ENCODE peak calls at places on chromosomes 16 and 17, in eight cellular contexts. R is fibroblast of pulmonary artery, E is fibroblast of mammary gland, D is tibial artery, S is cardiac muscle cell, F is lung, Z is heart right ventricle, C is suprapubic skin. N is an unnamed sample.

GRCh38 chr16:74226361-74226979 is 70.1 kb upstream of the PSMD7 start:
- DNase-seq in S (peak), E (peak), Z (no peak), D (no peak), F (no peak), R (peak), C (no peak), N (no peak)

GRCh38 chr17:50483266-50483665 is 4.6 kb downstream of the RSAD1 start:
- DNase-seq in D (no peak), S (no peak), C (no peak), R (no peak), F (no peak), E (no peak), Z (no peak), N (no peak)

GRCh38 chr17:48335858-48336500 is 94.0 kb downstream of the SKAP1 start:
- DNase-seq in Z (no peak), S (peak), C (no peak), R (peak), D (no peak), E (peak), F (no peak), N (peak)

GRCh38 chr16:50259334-50260205 is 6.8 kb upstream of the ADCY7 start:
- DNase-seq in C (peak), S (peak), Z (peak), D (peak), E (peak), F (no peak), R (peak), N (no peak)

GRCh38 chr17:10013360-10014112 is 108.5 kb upstream of the RCVRN start:
- DNase-seq in S (peak), R (no peak), E (no peak), C (no peak), F (no peak), Z (no peak), D (no peak), N (peak)

GRCh38 chr16:24535827-24536226 is 3.5 kb upstream of the RBBP6 start:
- DNase-seq in Z (no peak), C (no peak), F (no peak), R (no peak), S (no peak), E (no peak), D (no peak), N (no peak)

GRCh38 chr17:3965123-3965800 is 1.0 kb upstream of the ATP2A3 start:
- DNase-seq in R (no peak), F (peak), C (no peak), S (peak), D (peak), Z (peak), E (peak), N (peak)

GRCh38 chr17:41777157-41777578 is 9.3 kb downstream of the JUP start:
- DNase-seq in E (peak), S (no peak), R (no peak), D (no peak), F (no peak), Z (peak), C (no peak), N (no peak)

GRCh38 chr16:25838724-25839186 is 147.0 kb downstream of the HS3ST4 start:
- DNase-seq in R (peak), Z (no peak), C (no peak), D (no peak), S (peak), F (no peak), E (peak), N (peak)

GRCh38 chr17:78343099-78343432 is 16.8 kb downstream of the SOCS3 start:
- DNase-seq in S (peak), C (peak), E (peak), D (peak), Z (peak), R (peak), F (peak), N (no peak)

GRCh38 chr16:85536411-85537330 is 76.5 kb upstream of the GSE1 start:
- DNase-seq in F (no peak), C (no peak), E (no peak), R (no peak), Z (no peak), D (no peak), S (no peak), N (no peak)

GRCh38 chr17:74603032-74603635 is 11.1 kb upstream of the CD300LD start:
- DNase-seq in E (no peak), Z (no peak), C (no peak), F (no peak), R (no peak), D (no peak), S (no peak), N (no peak)

GRCh38 chr16:84700518-84701277 is 898 bp downstream of the USP10 start:
- DNase-seq in S (no peak), F (no peak), E (peak), Z (no peak), R (peak), C (no peak), D (no peak), N (peak)

GRCh38 chr17:9224485-9224884 is 203.2 kb downstream of the NTN1 start:
- DNase-seq in D (no peak), E (no peak), S (no peak), R (no peak), Z (no peak), C (no peak), F (no peak), N (no peak)

GRCh38 chr17:69336996-69337395 is 10.1 kb upstream of the ABCA5 start:
- DNase-seq in E (no peak), Z (no peak), F (no peak), D (no peak), S (no peak), R (no peak), C (no peak), N (no peak)

GRCh38 chr17:4474093-4474492 is 24.6 kb upstream of the SPNS2 start:
- DNase-seq in F (no peak), Z (peak), R (no peak), E (no peak), C (no peak), D (no peak), S (no peak), N (no peak)

GRCh38 chr16:71762186-71762585 is 37.7 kb upstream of the PHLPP2 start:
- DNase-seq in R (peak), Z (no peak), C (no peak), E (peak), D (no peak), F (no peak), S (peak), N (no peak)

GRCh38 chr17:50090071-50090470 is 5.1 kb upstream of the PDK2 start:
- DNase-seq in S (no peak), Z (no peak), R (no peak), E (no peak), F (no peak), C (no peak), D (no peak), N (no peak)

GRCh38 chr16:474420-475122 is 49.1 kb downstream of the RAB11FIP3 start:
- DNase-seq in E (no peak), S (peak), C (no peak), R (no peak), Z (no peak), D (no peak), F (no peak), N (no peak)

GRCh38 chr16:55323637-55324490 is at the start of gene IRX6:
- DNase-seq in Z (peak), S (peak), R (no peak), D (peak), C (peak), F (peak), E (peak), N (peak)

GRCh38 chr17:20919990-20920812 is 122.6 kb downstream of the USP22 start:
- DNase-seq in R (no peak), Z (no peak), F (no peak), E (no peak), D (no peak), S (peak), C (no peak), N (no peak)

GRCh38 chr17:53629188-53629587 is 193.5 kb upstream of the KIF2B start:
- DNase-seq in S (peak), R (peak), E (no peak), Z (no peak), F (no peak), D (no peak), C (no peak), N (no peak)

GRCh38 chr16:56686758-56687157 is 4.5 kb downstream of the MT1X start:
- DNase-seq in R (no peak), D (no peak), C (no peak), Z (no peak), E (no peak), F (no peak), S (no peak), N (no peak)

GRCh38 chr17:71792966-71793365 is 327.9 kb upstream of the SOX9 start:
- DNase-seq in D (no peak), R (peak), F (no peak), S (peak), C (no peak), Z (no peak), E (peak), N (no peak)

GRCh38 chr17:81537343-81537855 is 9.2 kb downstream of the FSCN2 start:
- DNase-seq in F (no peak), D (no peak), R (no peak), C (no peak), E (no peak), S (peak), Z (no peak), N (peak)

GRCh38 chr16:27999687-28000086 is 63.8 kb downstream of the GSG1L start:
- DNase-seq in F (no peak), D (no peak), S (no peak), C (no peak), Z (no peak), R (no peak), E (peak), N (no peak)

GRCh38 chr17:74941128-74941725 is 5.5 kb downstream of the OTOP3 start:
- DNase-seq in C (no peak), S (no peak), Z (no peak), R (no peak), D (no peak), E (no peak), F (no peak), N (no peak)

GRCh38 chr17:75783069-75783783 is 1.4 kb upstream of the UNK start:
- DNase-seq in F (no peak), C (no peak), S (peak), R (peak), D (no peak), Z (no peak), E (peak), N (peak)

GRCh38 chr17:13337864-13338371 is 263.8 kb downstream of the HS3ST3A1 start:
- DNase-seq in Z (no peak), R (peak), S (peak), D (no peak), C (no peak), E (peak), F (no peak), N (peak)

GRCh38 chr16:15996432-15997109 is 47.2 kb downstream of the ABCC1 start:
- DNase-seq in S (peak), F (peak), D (peak), E (peak), C (no peak), Z (peak), R (peak), N (no peak)

DNA sequence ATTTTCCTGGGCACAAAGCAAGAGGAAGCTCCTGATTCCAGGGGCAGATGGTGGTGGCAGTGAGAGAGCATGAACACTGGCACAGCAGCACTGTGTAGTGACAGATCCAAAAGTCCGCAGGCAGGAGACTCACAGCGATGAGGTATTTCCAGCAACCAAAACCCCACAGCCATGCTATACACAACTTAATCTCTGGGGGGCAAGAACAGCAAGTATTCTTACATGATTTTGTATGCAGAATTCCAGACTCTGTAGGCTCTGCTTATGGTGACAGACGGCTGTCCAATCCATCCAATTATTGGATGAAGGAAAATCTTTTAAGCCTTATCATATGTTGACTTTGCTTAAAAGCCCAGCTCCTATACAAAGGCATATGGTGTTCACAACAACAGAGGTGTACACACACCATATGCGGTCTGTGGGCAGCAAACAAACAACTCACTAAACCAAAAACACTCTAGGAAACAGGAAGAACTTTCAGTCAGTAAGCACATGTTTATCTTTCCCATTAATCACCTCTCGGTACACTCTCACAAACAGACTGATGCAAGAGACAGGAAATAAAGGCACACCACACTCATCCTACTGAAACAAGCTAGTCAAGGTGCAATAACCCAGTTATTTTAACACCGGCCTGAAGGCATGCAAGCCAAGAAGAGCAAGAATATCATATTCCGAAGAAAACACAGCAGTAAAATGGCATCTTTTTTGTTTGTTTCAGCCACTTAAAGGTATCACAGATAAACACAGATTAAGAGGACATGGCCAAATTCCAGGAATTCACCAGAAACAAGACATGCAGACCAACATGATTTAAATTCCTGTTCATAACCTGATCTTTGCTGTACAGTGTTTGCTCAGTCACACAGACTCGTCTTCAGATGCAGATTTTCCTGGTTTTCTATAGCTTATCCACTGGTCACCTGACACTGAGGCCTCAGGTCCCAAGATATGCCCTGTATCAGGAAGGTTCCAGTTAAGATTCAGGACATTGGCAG is 47.8 kb downstream of the ERN1 start:
- DNase-seq in D (no peak), F (no peak), R (peak), E (peak), C (no peak), S (peak), Z (no peak), N (no peak)
- TF ChIP-seq CTCF in D (no peak), F (no peak), R (peak), E (no peak), C (no peak), S (no peak), Z (no peak), N (no peak)

GRCh38 chr17:497587-498034 is 145.0 kb upstream of the RPH3AL start:
- DNase-seq in S (no peak), D (no peak), E (no peak), F (no peak), C (no peak), R (no peak), Z (no peak), N (no peak)

GRCh38 chr17:503449-503700 is 150.8 kb upstream of the RPH3AL start:
- DNase-seq in R (no peak), D (no peak), Z (no peak), F (no peak), E (no peak), S (no peak), C (no peak), N (no peak)

GRCh38 chr17:496761-497586 is 144.4 kb upstream of the RPH3AL start:
- DNase-seq in F (no peak), Z (no peak), E (peak), C (no peak), S (no peak), D (no peak), R (no peak), N (peak)

GRCh38 chr17:494601-495195 is 142.1 kb upstream of the RPH3AL start:
- DNase-seq in R (no peak), S (no peak), Z (no peak), D (no peak), E (no peak), F (no peak), C (no peak), N (no peak)

GRCh38 chr17:499836-500543 is 147.4 kb upstream of the RPH3AL start:
- DNase-seq in S (no peak), D (no peak), Z (no peak), F (peak), E (no peak), R (no peak), C (no peak), N (no peak)
- TF ChIP-seq CTCF in S (no peak), D (no peak), Z (no peak), F (no peak), E (no peak), R (no peak), C (no peak), N (no peak)

GRCh38 chr17:6326483-6326882 is 108.4 kb downstream of the AIPL1 start:
- DNase-seq in C (no peak), F (no peak), Z (no peak), D (no peak), S (no peak), E (no peak), R (no peak), N (no peak)

GRCh38 chr17:6323626-6324356 is 111.1 kb downstream of the AIPL1 start:
- DNase-seq in D (no peak), S (no peak), R (no peak), Z (no peak), C (no peak), F (no peak), E (no peak), N (no peak)

GRCh38 chr17:6328279-6328678 is 106.6 kb downstream of the AIPL1 start:
- DNase-seq in F (no peak), S (no peak), D (no peak), C (no peak), Z (no peak), R (no peak), E (no peak), N (no peak)

GRCh38 chr17:6325741-6326140 is 109.2 kb downstream of the AIPL1 start:
- DNase-seq in Z (no peak), R (no peak), F (no peak), C (no peak), D (no peak), E (no peak), S (no peak), N (no peak)

DNA sequence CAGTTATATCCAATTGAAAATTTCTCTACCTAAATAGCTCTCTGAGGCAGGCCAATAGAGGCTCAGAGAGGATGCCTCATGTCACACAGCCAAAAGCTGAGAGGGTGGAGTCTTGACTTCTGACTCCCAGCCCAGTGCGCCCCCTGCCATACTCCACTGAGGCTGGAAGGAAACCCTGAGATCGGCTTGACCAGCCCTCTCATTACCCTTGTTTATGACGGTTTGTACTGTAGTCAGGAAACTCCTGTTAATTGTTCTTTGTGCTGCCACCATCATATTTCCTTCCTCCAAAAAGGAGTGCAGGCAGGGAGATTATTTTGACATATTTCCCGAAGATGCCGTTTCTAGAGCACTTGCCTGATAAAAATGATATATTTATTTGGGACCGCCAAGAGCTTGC is 107.9 kb downstream of the AIPL1 start:
- DNase-seq in C (no peak), Z (peak), F (peak), S (no peak), D (no peak), R (no peak), E (no peak), N (no peak)
- TF ChIP-seq CTCF in C (no peak), Z (peak), F (no peak), S (no peak), D (no peak), R (no peak), E (no peak), N (no peak)

GRCh38 chr16:2720719-2721633 is 952 bp upstream of the PRSS27 start:
- DNase-seq in Z (peak), D (peak), F (peak), S (peak), C (peak), R (peak), E (peak), N (peak)
- TF ChIP-seq CTCF in Z (peak), D (peak), F (peak), S (peak), C (peak), R (no peak), E (no peak), N (peak)

GRCh38 chr17:80122926-80123505 is 21.6 kb downstream of the GAA start:
- DNase-seq in E (no peak), D (no peak), R (no peak), Z (no peak), S (no peak), F (no peak), C (peak), N (no peak)

GRCh38 chr17:80125656-80126448 is 21.1 kb downstream of the EIF4A3 start:
- DNase-seq in F (no peak), Z (no peak), S (peak), D (no peak), E (peak), C (peak), R (peak), N (no peak)

GRCh38 chr17:80123791-80124190 is 22.4 kb downstream of the GAA start:
- DNase-seq in F (no peak), E (peak), R (peak), S (peak), Z (no peak), C (peak), D (no peak), N (no peak)

GRCh38 chr17:80126449-80126715 is 20.5 kb downstream of the EIF4A3 start:
- DNase-seq in E (no peak), D (no peak), S (no peak), Z (no peak), F (no peak), C (peak), R (no peak), N (no peak)

GRCh38 chr17:80124351-80124981 is 22.5 kb downstream of the EIF4A3 start:
- DNase-seq in S (peak), E (peak), F (no peak), D (no peak), C (peak), Z (no peak), R (peak), N (peak)
- TF ChIP-seq CTCF in S (peak), E (peak), F (no peak), D (no peak), C (peak), Z (no peak), R (peak), N (no peak)

GRCh38 chr16:31529398-31530312 is 2.0 kb downstream of the AHSP start:
- DNase-seq in E (no peak), R (no peak), D (no peak), C (no peak), F (no peak), Z (no peak), S (no peak), N (no peak)

GRCh38 chr16:31531096-31531495 is 3.4 kb downstream of the AHSP start:
- DNase-seq in Z (no peak), D (no peak), E (no peak), F (no peak), R (no peak), S (no peak), C (no peak), N (no peak)

GRCh38 chr16:31528726-31529397 is 1.2 kb downstream of the AHSP start:
- DNase-seq in F (peak), S (peak), E (no peak), Z (no peak), R (no peak), C (no peak), D (no peak), N (no peak)

GRCh38 chr16:31530405-31530804 is 2.7 kb downstream of the AHSP start:
- DNase-seq in C (no peak), S (no peak), Z (no peak), R (no peak), D (no peak), F (no peak), E (no peak), N (no peak)

DNA sequence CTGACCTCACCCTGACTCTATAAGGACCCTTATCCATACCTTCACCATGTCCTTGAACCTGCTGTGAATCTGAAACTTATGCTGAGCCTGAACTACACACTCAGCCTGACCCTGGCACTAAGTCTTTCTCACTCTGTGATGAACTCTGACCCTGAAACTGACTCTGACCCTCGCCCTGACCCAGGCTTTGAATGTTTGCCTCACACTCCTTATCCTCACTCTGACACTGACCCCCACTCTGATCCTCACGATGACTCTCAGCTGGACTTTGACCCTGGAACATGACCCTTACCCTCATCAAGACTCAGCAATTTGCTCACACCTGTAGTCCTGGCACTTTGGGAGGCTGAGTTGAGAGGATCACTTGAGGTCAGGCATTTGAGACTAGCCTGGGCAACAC is 4.4 kb downstream of the AHSP start:
- DNase-seq in E (no peak), C (no peak), D (no peak), R (no peak), F (no peak), S (no peak), Z (no peak), N (no peak)
- TF ChIP-seq CTCF in E (no peak), C (no peak), D (no peak), R (no peak), F (no peak), S (no peak), Z (no peak), N (no peak)

N was measured in GM20000.